ENCODE peak calls at places on chromosomes 3 and 15, in nine cellular contexts. O, C, X, B, J, Z, I, L and U are unnamed samples.
A peak's percentile ranks its signal among the peaks of the same experiment; 100 is the strongest.

GRCh38 chr3:179558742-179559364 is 3.9 kb upstream of the ACTL6A start:
- DNase-seq in B (no peak), O (peak; percentile 31), J (peak; percentile 81), X (peak; percentile 62), Z (peak; percentile 50), C (peak; percentile 50), I (peak; percentile 84), L (peak; percentile 81), U (no peak)

GRCh38 chr15:82158811-82159210 is 103.7 kb downstream of the EFL1 start:
- DNase-seq in B (no peak), X (peak; percentile 12), O (no peak), Z (no peak), L (no peak), C (no peak), J (no peak), I (no peak), U (no peak)

GRCh38 chr3:132416807-132417694 is at the start of gene DNAJC13:
- DNase-seq in C (peak; percentile 94), I (peak; percentile 96), X (peak; percentile 95), L (peak; percentile 98), J (peak; percentile 93), B (peak; percentile 58), Z (peak; percentile 94), O (peak; percentile 85), U (peak; percentile 96)

GRCh38 chr15:48963524-48964113 is at the start of gene SHC4:
- DNase-seq in Z (peak; percentile 65), I (peak; percentile 89), X (peak; percentile 64), L (no peak), J (peak; percentile 86), B (no peak), C (peak; percentile 34), O (peak; percentile 70), U (no peak)

GRCh38 chr15:31261266-31262142 is 65.1 kb upstream of the KLF13 start:
- DNase-seq in O (no peak), J (no peak), L (peak; percentile 70), C (no peak), B (no peak), I (no peak), X (peak; percentile 58), Z (no peak), U (peak; percentile 79)

GRCh38 chr3:138186216-138186615 is 885 bp upstream of the ARMC8 start:
- DNase-seq in C (no peak), Z (no peak), I (no peak), X (no peak), O (no peak), B (no peak), J (no peak), L (no peak), U (no peak)

GRCh38 chr15:94105760-94106159 is 125.6 kb upstream of the MCTP2 start:
- DNase-seq in I (no peak), L (no peak), B (no peak), O (no peak), Z (no peak), J (no peak), C (no peak), X (no peak), U (no peak)

GRCh38 chr3:185815391-185816282 is 9.2 kb downstream of the IGF2BP2 start:
- DNase-seq in X (no peak), O (no peak), L (no peak), C (no peak), I (peak; percentile 59), J (peak; percentile 52), B (no peak), Z (no peak), U (no peak)

GRCh38 chr3:181717505-181717904 is 5.8 kb downstream of the SOX2 start:
- DNase-seq in L (no peak), I (no peak), C (no peak), O (no peak), Z (no peak), B (no peak), J (no peak), X (no peak), U (no peak)

GRCh38 chr3:181713673-181714270 is 2.0 kb downstream of the SOX2 start:
- DNase-seq in X (no peak), O (no peak), Z (no peak), L (no peak), J (no peak), I (no peak), B (no peak), C (no peak), U (no peak)

GRCh38 chr3:181713300-181713647 is 1.5 kb downstream of the SOX2 start:
- DNase-seq in Z (no peak), J (no peak), X (no peak), O (no peak), C (no peak), L (no peak), I (no peak), B (no peak), U (no peak)

GRCh38 chr3:181716916-181717315 is 5.2 kb downstream of the SOX2 start:
- DNase-seq in X (no peak), I (no peak), B (no peak), J (no peak), O (no peak), Z (no peak), L (no peak), C (no peak), U (no peak)

GRCh38 chr3:181715601-181716340 is 4.0 kb downstream of the SOX2 start:
- DNase-seq in C (no peak), L (no peak), O (no peak), J (no peak), X (no peak), Z (no peak), B (no peak), I (no peak), U (no peak)
- H3K4me3 ChIP-seq in C (no peak overlapping the region), L (no peak overlapping the region), O (peak overlapping the region; percentile 59), J (no peak overlapping the region), X (no peak overlapping the region), Z (no peak overlapping the region), B (peak overlapping the region; percentile 90), I (no peak overlapping the region), U (peak overlapping the region; percentile 48)

GRCh38 chr15:68228971-68229385 is 550 bp downstream of the CLN6 start:
- DNase-seq in O (no peak), J (peak; percentile 9), X (no peak), I (no peak), Z (no peak), B (no peak), L (no peak), C (no peak), U (peak; percentile 85)

GRCh38 chr15:68229386-68230156 is at the start of gene CLN6:
- DNase-seq in Z (peak; percentile 80), X (peak; percentile 86), O (peak; percentile 63), B (no peak), I (peak; percentile 80), C (peak; percentile 87), L (peak; percentile 96), J (peak; percentile 77), U (peak; percentile 82)

GRCh38 chr15:68230157-68231100 is 901 bp upstream of the CLN6 start:
- DNase-seq in X (peak; percentile 33), B (no peak), I (peak; percentile 9), L (no peak), Z (no peak), O (no peak), J (peak; percentile 10), C (peak; percentile 30), U (peak; percentile 89)

GRCh38 chr15:68232937-68233336 is 3.4 kb upstream of the CLN6 start:
- DNase-seq in L (peak; percentile 84), Z (no peak), I (no peak), B (no peak), C (no peak), X (no peak), J (no peak), O (no peak), U (no peak)

DNA sequence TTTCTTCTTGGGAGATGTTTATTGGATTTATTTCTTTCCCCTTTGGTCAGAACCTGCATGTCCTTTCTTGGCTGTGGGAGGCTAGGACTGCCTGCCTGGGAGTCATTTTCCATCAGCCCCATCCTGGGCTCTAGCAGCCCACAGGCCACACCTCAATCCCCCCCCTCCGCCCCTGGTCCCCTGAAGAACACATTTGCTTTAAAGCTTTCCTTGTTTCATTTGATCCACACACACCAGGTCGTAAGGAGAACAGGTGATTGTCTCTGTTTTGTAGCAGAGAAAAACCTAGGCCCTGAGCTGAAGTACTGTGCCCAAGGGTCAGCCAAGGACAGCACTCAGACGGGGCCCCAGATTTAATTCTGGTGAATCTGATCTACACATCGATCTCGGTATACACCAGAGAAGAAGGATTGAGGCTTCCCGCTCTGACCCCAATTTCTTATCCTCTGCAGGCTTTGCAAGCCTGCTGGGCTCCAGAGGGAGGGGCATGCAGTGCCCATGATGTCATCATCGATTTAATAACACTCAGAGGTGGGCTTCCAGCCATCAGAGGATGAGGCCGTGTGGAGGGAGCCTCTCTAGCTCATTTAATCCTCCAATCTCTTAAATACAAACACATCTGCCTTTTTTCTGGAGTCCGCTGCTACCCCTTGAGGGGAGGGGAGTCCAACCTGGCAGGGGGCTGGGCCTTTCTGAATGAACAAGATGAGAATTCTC is 1.7 kb upstream of the CLN6 start:
- DNase-seq in Z (no peak), O (no peak), J (no peak), C (no peak), X (no peak), L (no peak), B (no peak), I (no peak), U (peak; percentile 81)
- H3K4me1 ChIP-seq in Z (no peaks in the 10 kb centered on the region), O (peaks cover 22% of the 10 kb centered on the region), J (peaks cover 8% of the 10 kb centered on the region), C (peaks cover 7% of the 10 kb centered on the region), X (peaks cover 19% of the 10 kb centered on the region), L (peaks cover 34% of the 10 kb centered on the region), B (peaks cover 7% of the 10 kb centered on the region), I (peaks cover 15% of the 10 kb centered on the region), U (peaks cover 29% of the 10 kb centered on the region)

GRCh38 chr3:140577911-140578310 is 100.0 kb upstream of the TRIM42 start:
- DNase-seq in I (no peak), Z (no peak), L (no peak), X (no peak), C (no peak), J (no peak), O (no peak), B (no peak), U (no peak)

GRCh38 chr3:140572334-140572733 is 105.5 kb upstream of the TRIM42 start:
- DNase-seq in L (no peak), X (no peak), J (no peak), B (no peak), O (no peak), Z (no peak), I (no peak), C (no peak), U (no peak)

GRCh38 chr3:140579260-140579659 is 98.6 kb upstream of the TRIM42 start:
- DNase-seq in O (no peak), I (no peak), Z (no peak), L (no peak), J (no peak), B (no peak), X (no peak), C (no peak), U (no peak)

GRCh38 chr3:140573011-140573410 is 104.9 kb upstream of the TRIM42 start:
- DNase-seq in X (peak; percentile 14), J (no peak), O (no peak), B (no peak), L (no peak), Z (no peak), C (no peak), I (no peak), U (no peak)

GRCh38 chr3:140576444-140576843 is 101.4 kb upstream of the TRIM42 start:
- DNase-seq in L (no peak), I (no peak), B (no peak), Z (no peak), X (no peak), J (no peak), C (no peak), O (no peak), U (no peak)
- TF ChIP-seq POLR2A in L (no peak), I (no peak), B (no peak), Z (no peak), X (no peak), J (no peak), C (no peak), O (no peak), U (no peak)

GRCh38 chr15:66729339-66729951 is 27.4 kb downstream of the SMAD6 start:
- DNase-seq in C (no peak), L (no peak), I (peak; percentile 33), O (no peak), X (no peak), B (no peak), Z (peak; percentile 65), J (no peak), U (no peak)

GRCh38 chr15:66725468-66725785 is 23.4 kb downstream of the SMAD6 start:
- DNase-seq in B (no peak), C (no peak), Z (no peak), I (no peak), J (no peak), O (no peak), X (no peak), L (no peak), U (no peak)

GRCh38 chr15:66734961-66735908 is 33.2 kb downstream of the SMAD6 start:
- DNase-seq in B (no peak), O (peak; percentile 46), Z (no peak), I (no peak), L (no peak), X (no peak), J (no peak), C (no peak), U (no peak)

GRCh38 chr15:66733976-66734375 is 31.9 kb downstream of the SMAD6 start:
- DNase-seq in L (no peak), I (no peak), Z (no peak), C (no peak), B (no peak), J (no peak), O (no peak), X (no peak), U (no peak)

GRCh38 chr15:66730168-66731014 is 28.4 kb downstream of the SMAD6 start:
- DNase-seq in L (no peak), B (no peak), O (no peak), I (peak; percentile 47), J (peak; percentile 76), X (no peak), Z (no peak), C (no peak), U (no peak)
- H3K4me3 ChIP-seq in L (no peak overlapping the region), B (no peak overlapping the region), O (no peak overlapping the region), I (no peak overlapping the region), J (no peak overlapping the region), X (no peak overlapping the region), Z (no peak overlapping the region), C (no peak overlapping the region), U (no peak overlapping the region)